ENCODE peak calls at places on chromosomes 13 and 19, in eight cellular contexts. T is colonic mucosa, L is HCT116, B is ascending aorta, X is lower lobe of right lung, G is mucosa of descending colon, W is heart right ventricle, K is IMR-90. R is an unnamed sample. For H3K9me3 and H3K4me1, the result is how much of the 10 kb centered on the place peaks cover.

GRCh38 chr13:48110930-48111721 is 16.2 kb upstream of the MED4 start:
- DNase-seq in L (no peak), T (no peak), B (no peak), X (no peak), G (no peak), W (peak), K (no peak), R (no peak)

GRCh38 chr13:19818223-19818842 is 35.6 kb upstream of the PSPC1 start:
- DNase-seq in K (no peak), G (peak), W (peak), X (peak), B (no peak), T (peak), L (peak), R (no peak)

GRCh38 chr13:74040200-74040599 is 94.0 kb downstream of the KLF12 start:
- DNase-seq in B (no peak), T (peak), G (no peak), W (peak), L (peak), X (no peak), K (peak), R (no peak)

GRCh38 chr13:26878465-26878864 is 117.9 kb upstream of the GPR12 start:
- DNase-seq in X (no peak), L (no peak), W (no peak), B (no peak), K (no peak), G (no peak), T (no peak), R (no peak)

GRCh38 chr13:79647518-79647917 is 166.6 kb downstream of the NDFIP2 start:
- DNase-seq in W (no peak), T (no peak), B (no peak), K (no peak), X (no peak), L (no peak), G (no peak), R (no peak)

GRCh38 chr19:5447700-5448311 is 7.4 kb upstream of the ZNRF4 start:
- DNase-seq in X (no peak), B (no peak), K (no peak), G (no peak), T (no peak), W (no peak), L (no peak), R (no peak)

GRCh38 chr13:111967572-111968201 is 99.3 kb upstream of the SOX1 start:
- DNase-seq in B (no peak), X (no peak), W (no peak), L (no peak), T (no peak), G (no peak), K (no peak), R (no peak)

GRCh38 chr13:78028960-78029359 is 110.3 kb upstream of the EDNRB start:
- DNase-seq in T (no peak), G (no peak), X (no peak), W (no peak), B (no peak), L (no peak), K (no peak), R (no peak)

GRCh38 chr13:54356849-54357248 is 1328.2 kb downstream of the OLFM4 start:
- DNase-seq in L (no peak), T (no peak), K (no peak), W (no peak), B (no peak), X (no peak), G (no peak), R (no peak)

GRCh38 chr13:74206061-74206561 is 71.9 kb upstream of the KLF12 start:
- DNase-seq in X (no peak), G (no peak), L (no peak), W (no peak), K (peak), T (no peak), B (no peak), R (no peak)

GRCh38 chr13:49292742-49293498 is 45.2 kb downstream of the CDADC1 start:
- DNase-seq in G (no peak), L (no peak), X (no peak), B (peak), T (no peak), K (peak), W (peak), R (no peak)

GRCh38 chr13:34967851-34968562 is 25.9 kb downstream of the NBEA start:
- DNase-seq in T (no peak), K (no peak), G (no peak), W (no peak), B (no peak), X (no peak), L (no peak), R (no peak)

GRCh38 chr19:39970424-39970673 is 616 bp upstream of the PSMC4 start:
- DNase-seq in K (no peak), B (no peak), X (no peak), W (no peak), T (no peak), G (no peak), L (no peak), R (no peak)

GRCh38 chr19:29603308-29603707 is 2.8 kb upstream of the POP4 start:
- DNase-seq in K (no peak), B (no peak), L (no peak), T (no peak), G (peak), W (no peak), X (no peak), R (no peak)

GRCh38 chr13:44918323-44919102 is 70.8 kb downstream of the NUFIP1 start:
- DNase-seq in K (peak), W (peak), L (peak), X (peak), G (peak), T (peak), B (peak), R (peak)

GRCh38 chr19:45263013-45263412 is 11.9 kb downstream of the MARK4 start:
- DNase-seq in X (no peak), K (no peak), L (no peak), W (no peak), T (no peak), G (no peak), B (no peak), R (no peak)

GRCh38 chr13:30835442-30835841 is 70.6 kb upstream of the MEDAG start:
- DNase-seq in L (no peak), K (peak), G (no peak), B (no peak), W (no peak), T (peak), X (no peak), R (no peak)

DNA sequence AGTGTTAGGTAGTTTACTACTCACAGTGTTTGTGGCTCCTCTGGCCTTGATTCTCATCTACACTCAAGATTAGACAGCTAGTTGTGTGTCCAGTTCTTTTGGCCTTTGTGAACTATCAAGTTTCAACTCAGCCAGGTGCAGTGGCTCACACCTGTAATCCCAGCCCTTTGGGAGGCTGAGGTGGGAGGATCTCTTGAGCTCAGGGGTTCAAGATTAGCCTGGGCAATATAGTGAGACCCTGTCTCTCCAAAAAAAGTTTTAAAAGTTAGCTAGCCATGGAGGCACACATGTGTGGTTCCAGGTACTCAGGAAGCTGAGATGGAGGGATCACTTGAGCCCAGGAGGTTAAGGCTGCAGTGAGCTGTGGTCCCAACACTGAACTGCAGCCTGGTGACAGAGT is 16.1 kb downstream of the ZNF226 start:
- DNase-seq in W (no peak), G (no peak), B (no peak), K (no peak), X (no peak), L (no peak), T (no peak), R (no peak)
- H3K9me3 ChIP-seq in W (half or more), G (half or more), B (half or more), K (under half), X (half or more), L (under half), T (under half), R (under half)

GRCh38 chr19:18493440-18494266 is 28.2 kb downstream of the ELL start:
- DNase-seq in L (no peak), X (no peak), B (no peak), G (no peak), K (no peak), T (no peak), W (no peak), R (no peak)
- H3K4me1 ChIP-seq in L (under half), X (half or more), B (under half), G (under half), K (under half), T (under half), W (half or more), R (half or more)

GRCh38 chr19:54696117-54696548 is 28.1 kb upstream of the KIR3DL3 start:
- DNase-seq in K (no peak), T (no peak), B (no peak), W (no peak), G (no peak), X (no peak), L (no peak), R (no peak)
- H3K9me3 ChIP-seq in K (under half), T (under half), B (under half), W (under half), G (under half), X (under half), L (under half), R (under half)

DNA sequence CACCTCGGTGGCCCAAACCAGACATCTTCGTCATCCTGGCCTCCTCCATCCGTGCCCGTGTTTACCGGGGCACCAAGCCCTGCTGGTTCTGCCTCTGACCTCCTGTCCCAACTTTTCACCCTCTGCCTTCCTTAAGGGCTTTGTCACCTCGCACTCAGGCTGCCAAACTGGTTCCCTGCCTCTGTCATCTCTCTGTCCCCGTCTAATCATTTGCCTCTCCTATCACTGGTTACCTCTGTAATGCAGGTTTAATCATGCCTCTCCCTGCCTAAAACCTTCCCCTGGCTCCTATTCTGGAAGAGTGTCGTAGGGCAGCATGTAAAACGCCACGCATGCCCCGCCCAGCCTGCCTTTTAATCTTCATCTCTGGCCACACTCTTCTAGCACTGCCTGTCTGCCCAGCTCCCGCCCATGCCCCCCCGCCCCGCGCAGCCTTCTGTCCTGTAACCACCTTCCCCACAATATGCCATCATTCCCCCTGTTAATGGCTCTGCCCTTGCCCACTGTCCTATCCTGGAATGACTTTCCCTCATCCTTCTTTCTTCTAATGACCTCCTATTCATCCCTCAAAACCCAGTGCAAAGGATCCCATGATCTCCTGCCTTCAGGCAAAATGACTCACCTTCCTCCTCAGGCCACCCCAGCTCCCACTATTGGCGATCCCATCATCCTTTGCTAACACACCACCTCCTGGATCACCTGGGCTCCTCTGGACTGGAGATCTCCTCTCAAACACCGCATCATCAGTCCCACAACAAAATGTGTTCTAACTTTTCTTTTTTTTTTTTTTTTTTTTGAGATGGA is 66.7 kb downstream of the PEX11G start:
- DNase-seq in X (no peak), B (no peak), L (peak), T (no peak), K (no peak), G (no peak), W (no peak), R (no peak)
- H3K4me1 ChIP-seq in X (under half), B (under half), L (half or more), T (under half), K (under half), G (under half), W (under half), R (under half)

DNA sequence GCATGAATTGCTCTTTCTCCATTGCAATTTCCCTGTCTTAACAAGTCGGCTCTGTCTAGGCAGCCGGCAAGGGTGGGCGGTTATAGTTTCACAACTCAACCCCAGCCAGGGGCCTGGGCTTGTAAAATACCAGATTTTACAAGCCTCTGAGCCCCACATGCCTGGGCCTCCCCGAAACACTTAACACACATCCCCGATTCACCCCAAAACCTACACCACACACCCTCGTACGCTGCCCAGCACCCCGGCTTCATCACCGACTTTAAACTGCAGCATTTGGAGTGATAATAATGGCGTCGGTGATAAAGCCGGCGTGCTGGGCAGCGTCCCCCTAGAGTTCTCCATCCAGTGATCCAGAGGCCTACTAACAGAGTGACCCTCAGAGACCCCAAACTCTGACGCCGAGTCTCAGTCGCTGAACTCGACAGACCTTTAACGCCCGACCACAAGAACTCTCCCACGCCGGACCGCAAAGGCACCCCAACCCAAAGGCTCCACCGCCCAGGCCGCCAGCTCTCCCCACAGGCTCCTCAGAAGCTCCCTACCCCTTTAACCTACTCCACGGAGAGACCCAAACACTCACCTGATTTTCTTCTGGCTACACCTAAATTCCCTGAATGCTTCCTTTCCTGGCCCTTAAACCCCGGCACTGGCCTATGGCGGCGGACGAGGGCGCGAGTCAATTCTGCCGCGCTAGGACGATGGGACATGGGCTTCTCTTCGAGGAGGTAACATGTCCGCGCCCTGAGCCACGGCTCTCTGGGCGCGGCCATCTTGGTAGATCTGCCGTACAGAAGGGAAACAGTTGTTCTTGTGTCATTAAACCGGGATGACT is at the start of gene ZNF649:
- DNase-seq in L (peak), B (peak), W (peak), G (peak), X (peak), K (peak), T (peak), R (peak)
- H3K9me3 ChIP-seq in L (under half), B (under half), W (under half), G (half or more), X (under half), K (under half), T (under half), R (under half)

DNA sequence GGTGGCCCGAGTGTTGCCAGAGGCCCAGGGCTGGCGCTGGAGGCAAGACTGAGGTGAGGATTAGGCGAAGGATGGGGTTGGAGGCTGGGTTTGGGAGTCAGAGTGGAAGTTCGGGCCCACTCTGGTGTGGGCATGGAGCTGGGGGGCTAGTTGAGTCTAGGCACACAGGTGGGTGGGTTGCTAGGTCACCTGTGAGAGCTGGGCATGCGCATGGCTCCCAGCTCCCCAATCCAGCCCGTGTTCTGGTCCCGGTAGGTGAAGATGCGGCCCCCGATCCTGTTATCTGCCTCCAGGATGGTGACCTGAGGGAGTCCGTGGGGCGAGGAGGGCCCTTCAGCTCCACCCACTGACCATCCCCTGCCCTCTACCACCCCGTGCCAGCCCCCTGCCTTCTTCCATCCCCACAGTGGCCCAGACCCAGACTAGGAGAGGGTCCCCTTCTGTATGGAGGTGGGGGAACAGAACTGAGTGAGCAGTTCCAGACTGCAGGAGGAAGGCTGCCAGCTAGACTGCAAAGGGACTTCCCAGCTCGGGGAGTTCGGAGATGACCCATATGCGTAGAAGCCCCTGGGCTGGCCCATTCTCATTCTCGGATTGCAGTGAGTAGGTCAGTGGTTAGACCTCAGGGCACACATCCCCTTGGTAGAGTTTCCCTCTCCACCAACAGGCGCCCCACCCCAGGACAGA is 1.7 kb downstream of the IL4I1 start:
- DNase-seq in B (no peak), X (no peak), W (no peak), T (no peak), G (no peak), L (no peak), K (no peak), R (peak)
- H3K4me1 ChIP-seq in B (under half), X (under half), W (under half), T (under half), G (under half), L (under half), K (under half), R (under half)

DNA sequence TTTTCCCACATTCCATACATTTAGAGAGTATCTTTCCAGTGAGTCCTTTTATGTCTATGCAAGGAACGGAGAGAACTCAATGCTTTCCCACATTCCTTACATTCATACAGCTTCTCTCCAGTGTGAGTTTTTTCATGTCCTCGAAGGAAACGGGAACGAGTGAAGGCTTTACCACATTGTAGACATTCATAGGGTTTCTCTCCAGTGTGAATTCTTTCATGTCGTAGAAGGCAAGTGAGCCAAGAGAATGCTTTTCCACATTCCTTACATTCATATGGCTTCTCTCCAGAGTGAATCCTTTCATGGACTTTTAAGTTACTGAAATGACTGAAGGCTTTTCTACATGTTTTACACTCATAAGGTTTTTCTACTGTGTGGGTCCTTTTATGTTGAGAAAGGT is 17.1 kb downstream of the ZNF823 start:
- DNase-seq in L (no peak), B (no peak), G (no peak), T (no peak), W (no peak), X (no peak), K (no peak), R (no peak)
- H3K9me3 ChIP-seq in L (under half), B (half or more), G (half or more), T (under half), W (under half), X (half or more), K (under half), R (under half)

DNA sequence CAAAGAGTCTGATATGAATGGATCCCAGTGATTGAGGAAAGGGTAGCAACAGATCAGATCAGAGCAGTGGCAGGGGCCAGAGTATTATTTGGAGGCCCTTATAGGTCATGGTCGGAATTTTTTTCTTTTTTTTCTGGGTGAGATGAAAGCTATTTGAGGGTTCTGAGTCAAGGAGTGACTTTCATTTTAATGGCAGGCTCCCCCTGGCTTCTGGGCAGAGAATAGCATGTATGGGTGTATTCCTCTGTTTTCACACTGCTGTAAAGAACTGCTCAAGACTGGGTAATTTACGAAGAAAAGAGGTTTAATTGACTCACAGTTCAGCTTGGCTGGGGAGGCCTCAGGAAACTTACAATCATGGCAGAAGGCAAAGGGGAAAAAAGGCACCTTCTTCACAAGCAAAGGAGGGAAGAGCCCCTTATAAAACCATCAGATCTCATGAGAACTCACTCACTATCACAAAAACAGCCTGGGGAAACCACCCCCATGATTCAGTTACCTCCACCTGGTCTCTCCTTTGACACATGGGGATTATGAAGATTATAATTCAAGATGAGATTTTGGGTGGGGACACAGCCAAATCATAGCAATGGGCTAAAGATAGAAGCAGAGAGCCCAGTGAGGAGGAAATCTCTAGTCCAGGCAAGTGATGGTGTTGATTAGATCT is 3.0 kb upstream of the SLC6A16 start:
- DNase-seq in W (no peak), L (peak), K (peak), X (no peak), G (no peak), B (peak), T (peak), R (no peak)
- H3K4me1 ChIP-seq in W (under half), L (under half), K (under half), X (under half), G (under half), B (under half), T (under half), R (under half)

GRCh38 chr13:102369303-102369702 is 32.5 kb downstream of the FGF14 start:
- DNase-seq in K (no peak), T (no peak), W (no peak), B (no peak), G (no peak), L (no peak), X (no peak), R (no peak)
- H3K9me3 ChIP-seq in K (under half), T (under half), W (under half), B (under half), G (under half), L (under half), X (under half), R (under half)

R was measured in effector memory CD4-positive, alpha-beta T cell.